ENCODE peak calls at places on chromosomes 3 and 15, in six cellular contexts. B, V, S, H, M and K are unnamed samples.

GRCh38 chr15:99185731-99186130 is 63.6 kb downstream of the TTC23 start:
- DNase-seq in B (no peak), V (no peak), S (no peak), H (no peak), M (no peak), K (no peak)

GRCh38 chr15:62135532-62136134 is 29.5 kb downstream of the C2CD4B start:
- DNase-seq in B (no peak), V (no peak), S (peak), H (no peak), M (no peak), K (peak)

GRCh38 chr3:12454076-12454807 is 30.0 kb upstream of the TSEN2 start:
- DNase-seq in B (no peak), V (no peak), S (no peak), H (no peak), M (no peak), K (peak)

GRCh38 chr15:49741721-49742120 is 120.9 kb downstream of the DTWD1 start:
- DNase-seq in B (no peak), V (peak), S (no peak), H (no peak), M (no peak), K (no peak)

GRCh38 chr3:50912746-50913145 is 238.0 kb downstream of the DOCK3 start:
- DNase-seq in B (no peak), V (peak), S (no peak), H (no peak), M (no peak), K (no peak)

GRCh38 chr3:137343283-137343682 is 385.5 kb downstream of the IL20RB start:
- DNase-seq in B (no peak), V (no peak), S (no peak), H (no peak), M (no peak), K (no peak)

GRCh38 chr3:151290673-151291072 is 12.3 kb upstream of the P2RY14 start:
- DNase-seq in B (no peak), V (no peak), S (no peak), H (no peak), M (peak), K (peak)

GRCh38 chr15:101175396-101175795 is 76.5 kb downstream of the CHSY1 start:
- DNase-seq in B (no peak), V (no peak), S (no peak), H (no peak), M (no peak), K (no peak)

GRCh38 chr3:8557298-8557697 is 55.7 kb downstream of the LMCD1 start:
- DNase-seq in B (no peak), V (no peak), S (no peak), H (no peak), M (no peak), K (peak)

GRCh38 chr15:77589839-77590238 is 42.9 kb downstream of the LINGO1 start:
- DNase-seq in B (no peak), V (no peak), S (no peak), H (no peak), M (no peak), K (no peak)

GRCh38 chr15:85557385-85557784 is 177.0 kb downstream of the AKAP13 start:
- DNase-seq in B (no peak), V (no peak), S (no peak), H (no peak), M (no peak), K (no peak)

GRCh38 chr3:10365791-10366190 is 44.9 kb upstream of the SEC13 start:
- DNase-seq in B (no peak), V (no peak), S (no peak), H (no peak), M (no peak), K (no peak)

GRCh38 chr3:60657972-60658371 is 593.3 kb downstream of the FHIT start:
- DNase-seq in B (no peak), V (no peak), S (no peak), H (peak), M (no peak), K (no peak)

GRCh38 chr15:85044251-85044853 is 62.7 kb downstream of the PDE8A start:
- DNase-seq in B (peak), V (peak), S (peak), H (peak), M (peak), K (peak)

GRCh38 chr3:38722760-38723568 is 73.5 kb upstream of the SCN5A start:
- DNase-seq in B (no peak), V (no peak), S (no peak), H (no peak), M (no peak), K (peak)

GRCh38 chr3:155995525-155996370 is 124.6 kb upstream of the KCNAB1 start:
- DNase-seq in B (peak), V (peak), S (peak), H (peak), M (peak), K (peak)

GRCh38 chr15:46088486-46089437 is 453.9 kb downstream of the SQOR start:
- DNase-seq in B (no peak), V (no peak), S (no peak), H (no peak), M (no peak), K (peak)

GRCh38 chr15:50315814-50316630 is 39.0 kb downstream of the GABPB1 start:
- DNase-seq in B (peak), V (peak), S (peak), H (peak), M (peak), K (peak)

GRCh38 chr15:59160880-59161593 is 45.6 kb upstream of the LDHAL6B start:
- DNase-seq in B (peak), V (peak), S (peak), H (peak), M (no peak), K (peak)

GRCh38 chr15:25439456-25439836 is 622 bp upstream of the UBE3A start:
- DNase-seq in B (peak), V (peak), S (peak), H (peak), M (peak), K (peak)

GRCh38 chr3:149784064-149784704 is 8.2 kb downstream of the ANKUB1 start:
- DNase-seq in B (no peak), V (no peak), S (no peak), H (no peak), M (no peak), K (peak)

GRCh38 chr3:184942735-184943134 is 130.8 kb downstream of the VPS8 start:
- DNase-seq in B (peak), V (no peak), S (no peak), H (peak), M (no peak), K (no peak)

GRCh38 chr3:98039322-98040024 is 4.4 kb upstream of the GABRR3 start:
- DNase-seq in B (peak), V (peak), S (peak), H (peak), M (peak), K (peak)

GRCh38 chr3:41111011-41111410 is 88.3 kb upstream of the CTNNB1 start:
- DNase-seq in B (no peak), V (no peak), S (no peak), H (no peak), M (no peak), K (no peak)

GRCh38 chr15:51874751-51875644 is 45.5 kb downstream of the TMOD3 start:
- DNase-seq in B (no peak), V (peak), S (peak), H (no peak), M (peak), K (peak)

GRCh38 chr3:15796771-15797599 is 794 bp downstream of the ANKRD28 start:
- DNase-seq in B (no peak), V (peak), S (peak), H (peak), M (peak), K (peak)

GRCh38 chr3:171183042-171183441 is 156.5 kb upstream of the SLC2A2 start:
- DNase-seq in B (no peak), V (no peak), S (peak), H (no peak), M (no peak), K (peak)

GRCh38 chr3:169026543-169027181 is 636.9 kb downstream of the MECOM start:
- DNase-seq in B (no peak), V (no peak), S (no peak), H (no peak), M (peak), K (peak)
- TF ChIP-seq EZH2phosphoT487 in B (no peak), V (no peak), S (no peak), H (no peak), M (no peak), K (peak)

DNA sequence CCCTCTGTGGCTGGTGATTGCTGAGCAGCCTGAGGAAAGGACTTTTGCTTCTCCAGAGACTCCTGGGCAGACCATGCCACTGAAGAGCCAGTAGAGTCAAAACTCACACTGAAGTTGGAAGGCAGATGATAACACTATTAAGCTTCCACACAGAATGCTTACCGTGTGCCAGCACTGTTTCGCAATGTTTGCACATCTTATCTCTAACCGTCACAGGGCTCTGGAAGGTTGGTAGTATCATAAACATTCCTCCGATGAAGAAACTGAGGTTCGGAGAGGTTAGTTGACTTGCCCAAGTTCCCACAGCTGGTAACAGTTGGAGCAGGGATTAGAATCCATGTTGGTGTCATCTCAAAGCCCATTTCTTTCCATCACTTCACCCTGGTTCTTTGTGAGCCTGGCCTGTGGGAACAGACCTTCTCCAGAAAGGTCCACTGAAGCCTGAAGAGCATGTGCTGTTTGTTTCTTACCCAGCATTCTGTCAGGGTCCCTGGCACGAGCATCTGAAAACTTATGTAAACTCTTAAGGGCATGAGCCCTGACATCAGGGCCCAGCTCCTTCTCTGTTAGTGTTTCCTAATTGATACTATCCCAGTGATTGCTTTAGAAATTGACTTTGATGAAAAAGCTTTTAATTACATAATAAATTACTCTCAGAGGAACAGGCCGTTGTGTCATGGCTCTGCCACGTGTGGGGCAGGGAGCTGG is 77.0 kb upstream of the PRR23C start:
- DNase-seq in B (no peak), V (no peak), S (peak), H (no peak), M (no peak), K (peak)
- H3K4me2 ChIP-seq in B (no peak), V (no peak), S (peak), H (no peak), M (no peak), K (peak)

DNA sequence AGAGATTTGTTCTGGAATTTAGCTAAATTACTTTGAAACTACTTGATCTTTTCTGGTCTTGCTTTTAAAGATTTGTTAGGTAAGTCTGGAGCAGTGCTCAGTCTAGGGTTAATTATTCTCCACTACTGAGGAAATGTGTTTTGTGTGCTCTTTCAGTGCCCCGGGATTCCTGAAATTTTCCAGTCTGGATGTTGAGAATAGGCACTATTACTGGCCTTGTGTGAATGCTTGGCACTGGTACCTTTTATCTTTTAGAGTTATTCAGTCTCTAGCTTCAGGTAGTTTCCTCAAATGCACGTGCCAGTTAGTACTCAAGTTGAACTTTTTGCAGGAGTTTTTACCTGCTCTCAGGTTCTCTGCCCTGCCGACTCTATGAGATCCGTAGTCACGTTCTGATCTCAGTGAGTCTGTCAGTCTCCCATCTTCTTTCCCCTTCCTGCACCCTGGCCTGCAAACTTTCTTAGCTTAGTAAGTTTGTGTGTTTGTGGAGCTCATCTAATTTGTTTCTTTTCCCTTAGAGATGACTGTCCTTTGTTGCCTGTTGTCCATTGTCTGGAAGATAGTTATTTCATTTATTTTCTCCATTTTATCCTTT is 39.5 kb downstream of the TCF12 start:
- DNase-seq in B (no peak), V (peak), S (peak), H (no peak), M (no peak), K (no peak)
- H3K4me3 ChIP-seq in B (no peak), V (peak), S (no peak), H (no peak), M (no peak), K (no peak)

GRCh38 chr3:70849911-70850699 is 537.7 kb upstream of the MDFIC2 start:
- DNase-seq in B (no peak), V (no peak), S (peak), H (no peak), M (peak), K (peak)

GRCh38 chr3:70851066-70851465 is 538.6 kb upstream of the MDFIC2 start:
- DNase-seq in B (no peak), V (no peak), S (no peak), H (no peak), M (no peak), K (no peak)

GRCh38 chr3:70854108-70854507 is 541.7 kb upstream of the MDFIC2 start:
- DNase-seq in B (no peak), V (peak), S (no peak), H (no peak), M (no peak), K (no peak)

GRCh38 chr3:70855139-70855538 is 542.7 kb upstream of the MDFIC2 start:
- DNase-seq in B (no peak), V (no peak), S (no peak), H (no peak), M (no peak), K (no peak)

GRCh38 chr3:70853161-70853560 is 540.7 kb upstream of the MDFIC2 start:
- DNase-seq in B (no peak), V (no peak), S (no peak), H (no peak), M (no peak), K (no peak)
- TF ChIP-seq EZH2phosphoT487 in B (no peak), V (no peak), S (no peak), H (no peak), M (no peak), K (no peak)

GRCh38 chr3:32480596-32480995 is 22.1 kb downstream of the CMTM6 start:
- DNase-seq in B (no peak), V (no peak), S (no peak), H (no peak), M (no peak), K (peak)
- H3K4me2 ChIP-seq in B (no peak), V (no peak), S (no peak), H (no peak), M (no peak), K (no peak)